ENCODE peak calls at places on chromosomes 11 and 22, in five cellular contexts. E is NCI-H1092 treated with DMSO at 0.1 percent for 48 hours; B is astrocyte of the cerebellum; N is NCI-H1105 treated with DMSO at 0.1 percent for 48 hours; I is activated CD8-positive, alpha-beta memory T cell treated with anti-CD3 and anti-CD28 coated beads for 24 hours. S is an unnamed sample.

GRCh38 chr11:33379931-33380330 is 122.8 kb downstream of the HIPK3 start:
- DNase-seq in I (no peak), E (no peak), B (no peak), N (no peak), S (no peak)

GRCh38 chr22:50735739-50736030 is 2.3 kb upstream of the ACR start:
- DNase-seq in E (no peak), N (no peak), B (no peak), I (no peak), S (no peak)

GRCh38 chr11:69950120-69950519 is 128.0 kb upstream of the ANO1 start:
- DNase-seq in I (no peak), N (peak; percentile 16), E (peak; percentile 31), B (no peak), S (no peak)

GRCh38 chr11:83181815-83182214 is 11.7 kb upstream of the ANKRD42 start:
- DNase-seq in E (no peak), B (no peak), I (no peak), N (no peak), S (no peak)

GRCh38 chr11:77851513-77851912 is 30.6 kb downstream of the AAMDC start:
- DNase-seq in E (no peak), N (no peak), B (no peak), I (no peak), S (no peak)

GRCh38 chr11:47136921-47137320 is 39.8 kb downstream of the ARFGAP2 start:
- DNase-seq in E (no peak), N (no peak), B (no peak), I (no peak), S (no peak)

GRCh38 chr11:97934572-97935208 is 1086.1 kb upstream of the CNTN5 start:
- DNase-seq in E (no peak), N (no peak), B (no peak), I (no peak), S (no peak)

GRCh38 chr11:132028380-132029240 is 658.2 kb downstream of the NTM start:
- DNase-seq in N (peak; percentile 83), B (peak; percentile 34), E (peak; percentile 76), I (no peak), S (no peak)

GRCh38 chr11:853682-854448 is 11.2 kb downstream of the TSPAN4 start:
- DNase-seq in E (no peak), B (no peak), N (no peak), I (no peak), S (no peak)

GRCh38 chr22:46775364-46775758 is 12.9 kb downstream of the TBC1D22A start:
- DNase-seq in E (peak; percentile 8), B (no peak), I (no peak), N (no peak), S (no peak)

GRCh38 chr11:35248558-35249323 is 109.8 kb downstream of the CD44 start:
- DNase-seq in B (no peak), E (no peak), N (no peak), I (no peak), S (no peak)

GRCh38 chr11:93589347-93589746 is 46.2 kb upstream of the SMCO4 start:
- DNase-seq in N (no peak), I (no peak), B (no peak), E (no peak), S (no peak)

GRCh38 chr22:50576070-50576469 is 2.2 kb downstream of the CPT1B start:
- DNase-seq in N (no peak), B (peak; percentile 19), E (peak; percentile 1), I (no peak), S (no peak)

GRCh38 chr11:61526229-61526628 is 17.7 kb downstream of the LRRC10B start:
- DNase-seq in I (no peak), N (no peak), B (no peak), E (no peak), S (no peak)

GRCh38 chr22:47053013-47053864 is 290.8 kb downstream of the TBC1D22A start:
- DNase-seq in B (no peak), E (no peak), N (no peak), I (no peak), S (no peak)

GRCh38 chr11:122213111-122213510 is 97.1 kb upstream of the BLID start:
- DNase-seq in B (no peak), I (no peak), N (no peak), E (no peak), S (no peak)

GRCh38 chr22:44380716-44381500 is 68.2 kb upstream of the SHISAL1 start:
- DNase-seq in I (no peak), E (peak; percentile 37), N (no peak), B (no peak), S (no peak)

S was measured in Kasumi-1.